ENCODE peak calls at places on chromosomes 7 and 10, in seven cellular contexts. One of them, this sample, is unnamed.

GRCh38 chr10:117429644-117430043 is 54.4 kb upstream of the PDZD8 start:
- DNase-seq in transverse colon: no peak
- DNase-seq in prostate gland: no peak
- DNase-seq in GM23338: no peak
- DNase-seq in stomach: no peak
- DNase-seq in sigmoid colon: no peak
- DNase-seq in esophagus muscularis mucosa: no peak
- DNase-seq in this sample: no peak

GRCh38 chr7:106126170-106126938 is 14.2 kb upstream of the SYPL1 start:
- DNase-seq in esophagus muscularis mucosa: no peak
- DNase-seq in GM23338: no peak
- DNase-seq in transverse colon: peak
- DNase-seq in stomach: peak
- DNase-seq in sigmoid colon: no peak
- DNase-seq in prostate gland: no peak
- DNase-seq in this sample: no peak

GRCh38 chr10:15881542-15881941 is 21.2 kb upstream of the MINDY3 start:
- DNase-seq in GM23338: no peak
- DNase-seq in transverse colon: no peak
- DNase-seq in esophagus muscularis mucosa: no peak
- DNase-seq in prostate gland: no peak
- DNase-seq in stomach: no peak
- DNase-seq in sigmoid colon: no peak
- DNase-seq in this sample: no peak

GRCh38 chr10:76334306-76334705 is 902.9 kb downstream of the LRMDA start:
- DNase-seq in esophagus muscularis mucosa: no peak
- DNase-seq in stomach: no peak
- DNase-seq in transverse colon: no peak
- DNase-seq in GM23338: no peak
- DNase-seq in prostate gland: no peak
- DNase-seq in sigmoid colon: peak
- DNase-seq in this sample: no peak

GRCh38 chr10:70602665-70603438 is at the start of gene PRF1:
- DNase-seq in esophagus muscularis mucosa: peak
- DNase-seq in GM23338: no peak
- DNase-seq in sigmoid colon: no peak
- DNase-seq in transverse colon: peak
- DNase-seq in stomach: peak
- DNase-seq in prostate gland: no peak
- DNase-seq in this sample: peak

GRCh38 chr7:80210400-80210799 is 75.8 kb downstream of the GNAI1 start:
- DNase-seq in prostate gland: peak
- DNase-seq in stomach: no peak
- DNase-seq in GM23338: no peak
- DNase-seq in esophagus muscularis mucosa: no peak
- DNase-seq in transverse colon: no peak
- DNase-seq in sigmoid colon: no peak
- DNase-seq in this sample: no peak

GRCh38 chr10:78900715-78901430 is 167.9 kb upstream of the ZMIZ1 start:
- DNase-seq in sigmoid colon: no peak
- DNase-seq in transverse colon: no peak
- DNase-seq in stomach: peak
- DNase-seq in esophagus muscularis mucosa: peak
- DNase-seq in prostate gland: no peak
- DNase-seq in GM23338: no peak
- DNase-seq in this sample: no peak

GRCh38 chr7:44212581-44213184 is 11.9 kb downstream of the YKT6 start:
- DNase-seq in sigmoid colon: peak
- DNase-seq in esophagus muscularis mucosa: no peak
- DNase-seq in GM23338: no peak
- DNase-seq in transverse colon: no peak
- DNase-seq in prostate gland: no peak
- DNase-seq in stomach: no peak
- DNase-seq in this sample: no peak

GRCh38 chr10:57367412-57367811 is 900.3 kb downstream of the IPMK start:
- DNase-seq in sigmoid colon: no peak
- DNase-seq in GM23338: no peak
- DNase-seq in prostate gland: no peak
- DNase-seq in transverse colon: no peak
- DNase-seq in esophagus muscularis mucosa: no peak
- DNase-seq in stomach: no peak
- DNase-seq in this sample: no peak

GRCh38 chr7:143385891-143386781 is 5.0 kb downstream of the ZYX start:
- DNase-seq in esophagus muscularis mucosa: no peak
- DNase-seq in transverse colon: no peak
- DNase-seq in stomach: no peak
- DNase-seq in sigmoid colon: peak
- DNase-seq in GM23338: no peak
- DNase-seq in prostate gland: no peak
- DNase-seq in this sample: no peak

GRCh38 chr7:27175005-27175625 is 995 bp upstream of the HOXA10 start:
- DNase-seq in sigmoid colon: peak
- DNase-seq in esophagus muscularis mucosa: no peak
- DNase-seq in GM23338: peak
- DNase-seq in prostate gland: peak
- DNase-seq in stomach: no peak
- DNase-seq in transverse colon: peak
- DNase-seq in this sample: no peak

GRCh38 chr7:84078415-84078814 is 116.2 kb downstream of the SEMA3A start:
- DNase-seq in prostate gland: no peak
- DNase-seq in GM23338: no peak
- DNase-seq in stomach: no peak
- DNase-seq in sigmoid colon: no peak
- DNase-seq in transverse colon: no peak
- DNase-seq in esophagus muscularis mucosa: no peak
- DNase-seq in this sample: no peak

GRCh38 chr7:91276909-91277308 is 12.7 kb downstream of the FZD1 start:
- DNase-seq in sigmoid colon: no peak
- DNase-seq in stomach: no peak
- DNase-seq in GM23338: no peak
- DNase-seq in transverse colon: no peak
- DNase-seq in esophagus muscularis mucosa: no peak
- DNase-seq in prostate gland: no peak
- DNase-seq in this sample: no peak

GRCh38 chr10:122674781-122675180 is 24.9 kb downstream of the C10orf120 start:
- DNase-seq in transverse colon: no peak
- DNase-seq in GM23338: no peak
- DNase-seq in stomach: no peak
- DNase-seq in esophagus muscularis mucosa: no peak
- DNase-seq in sigmoid colon: no peak
- DNase-seq in prostate gland: no peak
- DNase-seq in this sample: no peak

GRCh38 chr10:114987995-114988394 is 50.0 kb downstream of the TRUB1 start:
- DNase-seq in transverse colon: no peak
- DNase-seq in esophagus muscularis mucosa: no peak
- DNase-seq in prostate gland: no peak
- DNase-seq in stomach: no peak
- DNase-seq in sigmoid colon: no peak
- DNase-seq in GM23338: no peak
- DNase-seq in this sample: no peak

GRCh38 chr7:36119005-36119711 is 33.9 kb upstream of the EEPD1 start:
- DNase-seq in transverse colon: peak
- DNase-seq in prostate gland: peak
- DNase-seq in GM23338: no peak
- DNase-seq in sigmoid colon: no peak
- DNase-seq in stomach: peak
- DNase-seq in esophagus muscularis mucosa: no peak
- DNase-seq in this sample: no peak

GRCh38 chr7:70014472-70015232 is 416.4 kb downstream of the AUTS2 start:
- DNase-seq in GM23338: no peak
- DNase-seq in prostate gland: no peak
- DNase-seq in esophagus muscularis mucosa: no peak
- DNase-seq in transverse colon: no peak
- DNase-seq in sigmoid colon: no peak
- DNase-seq in stomach: no peak
- DNase-seq in this sample: no peak

GRCh38 chr10:4255751-4256150 is 470.7 kb upstream of the KLF6 start:
- DNase-seq in sigmoid colon: no peak
- DNase-seq in prostate gland: no peak
- DNase-seq in esophagus muscularis mucosa: no peak
- DNase-seq in GM23338: no peak
- DNase-seq in transverse colon: no peak
- DNase-seq in stomach: no peak
- DNase-seq in this sample: no peak

GRCh38 chr10:130974171-130974570 is 337.4 kb downstream of the TCERG1L start:
- DNase-seq in GM23338: no peak
- DNase-seq in prostate gland: no peak
- DNase-seq in transverse colon: no peak
- DNase-seq in stomach: no peak
- DNase-seq in esophagus muscularis mucosa: no peak
- DNase-seq in sigmoid colon: no peak
- DNase-seq in this sample: no peak

GRCh38 chr7:130875901-130876300 is 141.9 kb upstream of the KLF14 start:
- DNase-seq in sigmoid colon: no peak
- DNase-seq in transverse colon: no peak
- DNase-seq in GM23338: peak
- DNase-seq in prostate gland: no peak
- DNase-seq in esophagus muscularis mucosa: no peak
- DNase-seq in stomach: no peak
- DNase-seq in this sample: no peak

GRCh38 chr7:130877676-130878305 is 143.8 kb upstream of the KLF14 start:
- DNase-seq in sigmoid colon: no peak
- DNase-seq in stomach: no peak
- DNase-seq in GM23338: no peak
- DNase-seq in esophagus muscularis mucosa: no peak
- DNase-seq in prostate gland: no peak
- DNase-seq in transverse colon: no peak
- DNase-seq in this sample: no peak

GRCh38 chr7:130878785-130879184 is 144.8 kb upstream of the KLF14 start:
- DNase-seq in sigmoid colon: no peak
- DNase-seq in stomach: no peak
- DNase-seq in prostate gland: no peak
- DNase-seq in GM23338: no peak
- DNase-seq in transverse colon: no peak
- DNase-seq in esophagus muscularis mucosa: no peak
- DNase-seq in this sample: no peak

GRCh38 chr7:130875265-130875741 is 141.3 kb upstream of the KLF14 start:
- DNase-seq in esophagus muscularis mucosa: no peak
- DNase-seq in stomach: peak
- DNase-seq in GM23338: peak
- DNase-seq in prostate gland: no peak
- DNase-seq in transverse colon: peak
- DNase-seq in sigmoid colon: no peak
- DNase-seq in this sample: peak

GRCh38 chr7:130877236-130877635 is 143.2 kb upstream of the KLF14 start:
- DNase-seq in sigmoid colon: no peak
- DNase-seq in stomach: no peak
- DNase-seq in esophagus muscularis mucosa: no peak
- DNase-seq in transverse colon: no peak
- DNase-seq in GM23338: no peak
- DNase-seq in prostate gland: no peak
- DNase-seq in this sample: no peak
- TF ChIP-seq POLR2AphosphoS5 in sigmoid colon: no peak
- TF ChIP-seq POLR2AphosphoS5 in stomach: no peak
- TF ChIP-seq POLR2AphosphoS5 in esophagus muscularis mucosa: no peak
- TF ChIP-seq POLR2AphosphoS5 in transverse colon: no peak
- TF ChIP-seq POLR2AphosphoS5 in GM23338: no peak
- TF ChIP-seq POLR2AphosphoS5 in prostate gland: no peak
- TF ChIP-seq POLR2AphosphoS5 in this sample: no peak

DNA sequence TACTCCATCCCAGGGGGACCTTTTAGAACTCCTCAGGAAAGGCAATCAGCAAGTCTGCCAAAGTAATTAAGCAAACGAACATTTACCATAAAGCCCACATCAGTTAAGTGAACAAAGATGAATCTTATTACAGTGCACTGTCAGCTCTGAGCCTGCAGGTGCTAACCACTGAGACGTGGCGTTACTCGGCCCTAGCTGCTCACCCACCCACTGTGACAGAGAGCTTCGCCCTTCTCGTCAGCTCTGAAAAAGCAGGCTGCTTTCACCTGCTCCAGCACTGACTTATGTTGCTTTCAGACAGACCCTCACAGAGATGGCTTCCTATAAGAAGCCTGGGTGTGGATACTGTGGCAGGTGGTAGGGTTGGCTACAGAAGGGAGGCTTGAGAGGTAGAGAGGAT is 57.7 kb upstream of the KCNIP2 start:
- DNase-seq in sigmoid colon: no peak
- DNase-seq in GM23338: peak
- DNase-seq in stomach: no peak
- DNase-seq in esophagus muscularis mucosa: no peak
- DNase-seq in prostate gland: no peak
- DNase-seq in transverse colon: no peak
- DNase-seq in this sample: peak
- TF ChIP-seq POLR2AphosphoS5 in sigmoid colon: no peak
- TF ChIP-seq POLR2AphosphoS5 in GM23338: no peak
- TF ChIP-seq POLR2AphosphoS5 in stomach: no peak
- TF ChIP-seq POLR2AphosphoS5 in esophagus muscularis mucosa: no peak
- TF ChIP-seq POLR2AphosphoS5 in prostate gland: no peak
- TF ChIP-seq POLR2AphosphoS5 in transverse colon: no peak
- TF ChIP-seq POLR2AphosphoS5 in this sample: peak

DNA sequence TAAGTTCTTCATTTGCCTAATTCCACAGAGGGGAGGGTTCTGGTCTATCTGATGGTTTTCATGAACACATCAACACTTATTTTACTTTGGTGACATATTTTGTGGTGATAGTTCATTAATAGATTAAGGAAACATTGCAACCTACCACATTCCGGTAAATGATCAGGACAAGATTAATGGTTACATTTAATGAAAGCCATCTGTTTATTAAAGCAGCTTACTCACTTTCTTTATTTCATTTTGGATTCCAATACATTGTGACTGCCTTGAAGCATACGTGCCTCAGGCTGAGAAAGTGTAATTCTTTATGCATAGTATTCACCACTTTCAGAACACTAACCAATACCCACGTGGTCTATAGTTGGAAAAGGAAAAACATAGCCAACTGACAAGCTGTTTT is 101.0 kb downstream of the SKIDA1 start:
- DNase-seq in transverse colon: no peak
- DNase-seq in prostate gland: no peak
- DNase-seq in esophagus muscularis mucosa: no peak
- DNase-seq in stomach: no peak
- DNase-seq in sigmoid colon: no peak
- DNase-seq in GM23338: no peak
- DNase-seq in this sample: no peak
- TF ChIP-seq POLR2AphosphoS5 in transverse colon: no peak
- TF ChIP-seq POLR2AphosphoS5 in prostate gland: no peak
- TF ChIP-seq POLR2AphosphoS5 in esophagus muscularis mucosa: no peak
- TF ChIP-seq POLR2AphosphoS5 in stomach: no peak
- TF ChIP-seq POLR2AphosphoS5 in sigmoid colon: no peak
- TF ChIP-seq POLR2AphosphoS5 in GM23338: no peak
- TF ChIP-seq POLR2AphosphoS5 in this sample: no peak

DNA sequence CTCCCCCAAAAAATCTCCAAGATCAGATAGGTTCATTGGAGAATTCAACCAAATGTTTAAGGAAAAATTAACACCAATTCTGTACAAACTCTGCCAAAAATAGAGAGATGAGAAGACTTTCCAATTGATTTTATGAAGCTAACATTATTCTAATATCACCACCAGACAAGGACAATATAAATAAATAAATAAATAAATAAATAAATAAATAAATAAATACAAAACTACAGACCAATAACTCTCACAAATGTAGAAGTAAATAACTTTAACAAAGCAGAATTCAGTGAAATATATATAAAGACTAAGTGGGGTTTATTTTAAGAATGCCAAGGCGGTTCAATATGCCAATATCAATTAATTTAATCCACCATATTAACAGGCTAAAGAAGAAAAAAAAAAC is 425.9 kb upstream of the GHITM start:
- DNase-seq in stomach: no peak
- DNase-seq in GM23338: no peak
- DNase-seq in prostate gland: no peak
- DNase-seq in sigmoid colon: no peak
- DNase-seq in esophagus muscularis mucosa: no peak
- DNase-seq in transverse colon: no peak
- DNase-seq in this sample: no peak
- TF ChIP-seq POLR2AphosphoS5 in stomach: no peak
- TF ChIP-seq POLR2AphosphoS5 in GM23338: no peak
- TF ChIP-seq POLR2AphosphoS5 in prostate gland: no peak
- TF ChIP-seq POLR2AphosphoS5 in sigmoid colon: no peak
- TF ChIP-seq POLR2AphosphoS5 in esophagus muscularis mucosa: no peak
- TF ChIP-seq POLR2AphosphoS5 in transverse colon: no peak
- TF ChIP-seq POLR2AphosphoS5 in this sample: no peak

This sample was measured in GM12891.